ENCODE peak calls at places on chromosomes 5 and 9, in nine cellular contexts. R, P, W, Z, B, N, A, V and D are unnamed samples.

GRCh38 chr5:137341831-137342230 is 157.3 kb downstream of the SPOCK1 start:
- DNase-seq in R (no peak), P (no peak), W (no peak), Z (no peak), B (no peak), N (no peak), A (no peak), V (no peak), D (no peak)

GRCh38 chr5:33523208-33523771 is 82.5 kb downstream of the TARS1 start:
- DNase-seq in R (peak), P (no peak), W (no peak), Z (no peak), B (no peak), N (no peak), A (no peak), V (no peak), D (no peak)

GRCh38 chr5:113917997-113918396 is 404.5 kb downstream of the YTHDC2 start:
- DNase-seq in R (no peak), P (no peak), W (no peak), Z (no peak), B (no peak), N (no peak), A (no peak), V (no peak), D (no peak)

GRCh38 chr9:33044677-33045282 is 19.7 kb downstream of the DNAJA1 start:
- DNase-seq in R (peak), P (peak), W (no peak), Z (no peak), B (no peak), N (peak), A (no peak), V (peak), D (no peak)

GRCh38 chr5:65172486-65173129 is 309.1 kb downstream of the ADAMTS6 start:
- DNase-seq in R (peak), P (no peak), W (no peak), Z (peak), B (no peak), N (no peak), A (no peak), V (no peak), D (no peak)

GRCh38 chr9:108869092-108869725 is 7.1 kb downstream of the ACTL7A start:
- DNase-seq in R (peak), P (peak), W (no peak), Z (peak), B (no peak), N (no peak), A (no peak), V (peak), D (no peak)

GRCh38 chr5:67163863-67164595 is 32.6 kb downstream of the CD180 start:
- DNase-seq in R (no peak), P (no peak), W (no peak), Z (no peak), B (no peak), N (no peak), A (no peak), V (no peak), D (no peak)

GRCh38 chr5:50325237-50325832 is 115.8 kb downstream of the EMB start:
- DNase-seq in R (no peak), P (peak), W (no peak), Z (no peak), B (peak), N (peak), A (peak), V (peak), D (no peak)

GRCh38 chr5:91141642-91142041 is 241.5 kb downstream of the ARRDC3 start:
- DNase-seq in R (no peak), P (no peak), W (no peak), Z (no peak), B (no peak), N (no peak), A (no peak), V (no peak), D (no peak)

GRCh38 chr9:108333406-108334031 is 522.3 kb downstream of the ACTL7B start:
- DNase-seq in R (no peak), P (no peak), W (no peak), Z (no peak), B (no peak), N (no peak), A (no peak), V (no peak), D (no peak)

GRCh38 chr5:179195561-179196419 is 135.6 kb downstream of the ZNF354C start:
- DNase-seq in R (no peak), P (no peak), W (peak), Z (no peak), B (no peak), N (no peak), A (no peak), V (no peak), D (peak)

GRCh38 chr9:71909887-71910601 is 949 bp downstream of the ABHD17B start:
- DNase-seq in R (peak), P (peak), W (peak), Z (no peak), B (peak), N (peak), A (no peak), V (peak), D (peak)

GRCh38 chr5:138660051-138660572 is 84.9 kb upstream of the HSPA9 start:
- DNase-seq in R (no peak), P (no peak), W (no peak), Z (no peak), B (no peak), N (no peak), A (no peak), V (no peak), D (no peak)

GRCh38 chr5:132065951-132066701 is 5.7 kb downstream of the IL3 start:
- DNase-seq in R (no peak), P (no peak), W (peak), Z (no peak), B (no peak), N (no peak), A (no peak), V (no peak), D (peak)

GRCh38 chr5:132065351-132065937 is 5.0 kb downstream of the IL3 start:
- DNase-seq in R (peak), P (peak), W (peak), Z (no peak), B (peak), N (peak), A (peak), V (peak), D (peak)

GRCh38 chr5:132064140-132064539 is 3.7 kb downstream of the IL3 start:
- DNase-seq in R (no peak), P (no peak), W (peak), Z (no peak), B (no peak), N (no peak), A (no peak), V (no peak), D (peak)

GRCh38 chr5:132063090-132063911 is 2.8 kb downstream of the IL3 start:
- DNase-seq in R (peak), P (peak), W (peak), Z (no peak), B (peak), N (peak), A (peak), V (peak), D (peak)

GRCh38 chr5:132064738-132065331 is 4.4 kb downstream of the IL3 start:
- DNase-seq in R (peak), P (peak), W (peak), Z (no peak), B (peak), N (peak), A (peak), V (peak), D (peak)
- TF ChIP-seq CTCF in R (peak), P (peak), W (peak), Z (peak), B (peak), N (peak), A (peak), V (peak), D (peak)

GRCh38 chr9:124792976-124793594 is 16.2 kb downstream of the OLFML2A start:
- DNase-seq in R (no peak), P (peak), W (no peak), Z (no peak), B (no peak), N (no peak), A (peak), V (no peak), D (no peak)
- TF ChIP-seq CTCF in R (no peak), P (no peak), W (no peak), Z (no peak), B (no peak), N (no peak), A (no peak), V (no peak), D (no peak)

DNA sequence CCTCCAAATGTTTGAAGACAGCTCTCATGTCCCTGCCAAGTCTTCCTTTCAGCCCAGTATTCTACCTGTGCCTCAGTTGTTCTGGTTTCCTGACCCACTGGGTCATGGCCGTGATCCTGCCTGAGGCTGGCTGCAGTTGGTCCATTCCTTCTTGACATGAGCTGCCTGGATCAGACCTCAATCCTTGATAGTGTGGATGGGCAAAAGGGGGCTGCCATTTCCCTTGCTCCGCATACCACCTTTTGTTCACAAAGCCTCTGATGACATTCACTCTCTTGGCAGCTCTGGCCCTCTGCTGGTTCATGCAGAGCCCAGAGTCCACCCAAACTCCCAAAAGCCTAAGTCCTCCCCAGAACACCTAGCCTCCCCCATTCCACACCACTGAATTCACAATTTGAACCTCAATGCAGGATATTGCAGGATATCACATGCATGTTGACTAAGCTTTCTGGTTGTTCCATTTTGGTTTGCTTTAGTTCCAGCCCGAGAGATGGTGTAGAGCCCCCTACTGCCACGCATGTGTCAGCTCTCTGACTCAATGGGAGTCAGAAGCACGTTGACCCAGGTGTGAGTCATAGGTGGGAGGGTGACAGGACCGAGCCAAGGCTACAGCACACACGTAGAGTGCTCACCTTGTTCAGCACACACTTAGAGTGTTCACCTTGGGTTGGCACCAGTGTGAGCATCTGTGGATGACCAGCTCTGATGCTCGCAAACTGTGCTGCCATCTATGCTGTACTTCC is 137.2 kb downstream of the MTX3 start:
- DNase-seq in R (peak), P (no peak), W (no peak), Z (peak), B (no peak), N (no peak), A (no peak), V (no peak), D (no peak)
- TF ChIP-seq CTCF in R (no peak), P (no peak), W (no peak), Z (peak), B (no peak), N (no peak), A (no peak), V (no peak), D (no peak)

GRCh38 chr5:142319105-142319504 is 5.7 kb downstream of the SPRY4 start:
- DNase-seq in R (no peak), P (no peak), W (no peak), Z (no peak), B (no peak), N (no peak), A (no peak), V (no peak), D (no peak)
- TF ChIP-seq CTCF in R (no peak), P (no peak), W (no peak), Z (no peak), B (no peak), N (no peak), A (no peak), V (no peak), D (no peak)

DNA sequence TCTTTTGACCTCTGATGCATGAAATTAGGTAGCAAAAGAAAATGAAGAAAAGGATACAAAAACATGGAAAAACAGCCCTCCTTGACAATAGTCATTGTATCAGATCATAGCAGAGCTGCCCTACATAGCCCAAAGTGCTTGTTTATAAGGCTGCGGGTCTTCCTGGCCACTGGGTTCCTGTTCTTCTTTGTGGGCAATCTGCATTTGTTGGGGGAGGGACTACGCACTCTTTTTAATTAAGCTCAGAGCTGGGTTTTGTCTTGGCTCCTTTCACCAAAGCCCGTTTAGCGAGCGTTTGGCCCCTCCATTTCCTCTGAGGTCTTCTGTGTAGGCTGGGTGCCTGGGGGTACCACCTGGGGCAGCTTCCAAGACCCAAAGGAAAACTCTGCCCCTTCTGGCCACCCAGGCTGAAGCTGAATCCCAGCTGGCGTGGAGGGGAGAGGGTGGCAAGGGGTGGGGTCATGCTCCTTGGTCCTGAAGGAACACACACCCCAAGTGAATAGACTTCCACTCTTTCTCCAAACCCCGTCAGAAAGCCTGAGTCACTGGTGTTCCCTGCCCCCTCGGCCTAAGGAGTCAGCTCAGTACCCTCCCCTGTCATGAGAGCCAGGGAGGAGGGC is 6.5 kb upstream of the PAX5 start:
- DNase-seq in R (no peak), P (no peak), W (no peak), Z (no peak), B (no peak), N (no peak), A (no peak), V (no peak), D (no peak)
- TF ChIP-seq CTCF in R (no peak), P (no peak), W (no peak), Z (no peak), B (no peak), N (no peak), A (no peak), V (no peak), D (no peak)

GRCh38 chr5:145341842-145342241 is 493.3 kb downstream of the PRELID2 start:
- DNase-seq in R (no peak), P (no peak), W (no peak), Z (peak), B (no peak), N (no peak), A (no peak), V (no peak), D (no peak)

GRCh38 chr5:145350501-145350900 is 484.6 kb downstream of the PRELID2 start:
- DNase-seq in R (peak), P (peak), W (no peak), Z (peak), B (no peak), N (no peak), A (no peak), V (no peak), D (no peak)

GRCh38 chr5:145345883-145346282 is 489.3 kb downstream of the PRELID2 start:
- DNase-seq in R (no peak), P (no peak), W (no peak), Z (no peak), B (no peak), N (no peak), A (no peak), V (no peak), D (no peak)

GRCh38 chr5:145347026-145347616 is 488.0 kb downstream of the PRELID2 start:
- DNase-seq in R (peak), P (peak), W (no peak), Z (no peak), B (peak), N (peak), A (no peak), V (peak), D (no peak)
- TF ChIP-seq CTCF in R (peak), P (peak), W (peak), Z (peak), B (peak), N (peak), A (peak), V (peak), D (peak)